ENCODE peak calls at places on chromosomes 11 and 22, in six cellular contexts. I is astrocyte, W is body of pancreas, X is SJSA1, J is adipocyte, N is thoracic aorta. S is an unnamed sample. For H3K9me3 and H3K4me1, the result is how much of the 10 kb centered on the place peaks cover.

GRCh38 chr11:98003606-98004371 is 1017.0 kb upstream of the CNTN5 start:
- DNase-seq in I (no peak), W (no peak), X (no peak), J (no peak), N (no peak), S (no peak)

GRCh38 chr11:129146196-129146595 is 45.9 kb downstream of the ARHGAP32 start:
- DNase-seq in I (no peak), W (no peak), X (no peak), J (peak), N (no peak), S (no peak)

GRCh38 chr11:36577859-36578258 is 10.1 kb downstream of the RAG1 start:
- DNase-seq in I (peak), W (no peak), X (no peak), J (peak), N (no peak), S (no peak)

GRCh38 chr11:1705121-1706052 is 8.4 kb downstream of the KRTAP5-6 start:
- DNase-seq in I (peak), W (no peak), X (no peak), J (no peak), N (no peak), S (no peak)

GRCh38 chr11:129321076-129321475 is 54.6 kb upstream of the BARX2 start:
- DNase-seq in I (no peak), W (no peak), X (no peak), J (no peak), N (no peak), S (no peak)

GRCh38 chr22:50250555-50251471 is at the start of gene HDAC10:
- DNase-seq in I (peak), W (peak), X (peak), J (peak), N (no peak), S (peak)

GRCh38 chr22:45502215-45503070 is at the start of gene FBLN1:
- DNase-seq in I (no peak), W (no peak), X (no peak), J (peak), N (no peak), S (peak)

GRCh38 chr11:7160814-7161489 is 72.2 kb downstream of the RBMXL2 start:
- DNase-seq in I (no peak), W (no peak), X (no peak), J (no peak), N (no peak), S (no peak)

GRCh38 chr11:58658553-58659080 is 36.2 kb downstream of the CNTF start:
- DNase-seq in I (no peak), W (no peak), X (no peak), J (no peak), N (no peak), S (no peak)

GRCh38 chr11:80165763-80166162 is 724.9 kb upstream of the TENM4 start:
- DNase-seq in I (peak), W (no peak), X (no peak), J (no peak), N (no peak), S (no peak)

GRCh38 chr22:47337161-47337621 is 574.7 kb downstream of the TBC1D22A start:
- DNase-seq in I (peak), W (peak), X (peak), J (peak), N (no peak), S (no peak)

GRCh38 chr11:8621147-8621546 is 27.1 kb upstream of the STK33 start:
- DNase-seq in I (no peak), W (no peak), X (no peak), J (no peak), N (no peak), S (no peak)

GRCh38 chr22:29755889-29756288 is 10.9 kb downstream of the ZMAT5 start:
- DNase-seq in I (no peak), W (no peak), X (no peak), J (no peak), N (no peak), S (no peak)

GRCh38 chr11:62398011-62398994 is 20.5 kb upstream of the SCGB1A1 start:
- DNase-seq in I (peak), W (peak), X (no peak), J (peak), N (no peak), S (peak)

GRCh38 chr11:8209208-8209807 is 40.5 kb upstream of the RIC3 start:
- DNase-seq in I (no peak), W (peak), X (no peak), J (no peak), N (no peak), S (no peak)

GRCh38 chr22:23763579-23764331 is 965 bp downstream of the C22orf15 start:
- DNase-seq in I (no peak), W (no peak), X (no peak), J (no peak), N (no peak), S (peak)

GRCh38 chr11:33588056-33588455 is 112.6 kb downstream of the C11orf91 start:
- DNase-seq in I (no peak), W (no peak), X (no peak), J (peak), N (no peak), S (no peak)

GRCh38 chr11:110125632-110126031 is 32.4 kb downstream of the ZC3H12C start:
- DNase-seq in I (peak), W (no peak), X (no peak), J (peak), N (no peak), S (no peak)

GRCh38 chr11:44363116-44363515 is 53.2 kb upstream of the ALX4 start:
- DNase-seq in I (no peak), W (no peak), X (no peak), J (no peak), N (no peak), S (no peak)

GRCh38 chr11:122115520-122116343 is at the start of gene BLID:
- DNase-seq in I (no peak), W (peak), X (no peak), J (peak), N (no peak), S (peak)

GRCh38 chr22:49181942-49182341 is 645.7 kb downstream of the BRD1 start:
- DNase-seq in I (no peak), W (no peak), X (no peak), J (no peak), N (no peak), S (no peak)
- H3K9me3 ChIP-seq in I (under half), W (under half), X (under half), J (under half), N (under half), S (under half)

GRCh38 chr11:25252854-25253253 is 756.0 kb downstream of the LUZP2 start:
- DNase-seq in I (no peak), W (no peak), X (no peak), J (no peak), N (no peak), S (no peak)
- H3K4me1 ChIP-seq in I (under half), W (under half), X (under half), J (under half), N (under half), S (under half)

DNA sequence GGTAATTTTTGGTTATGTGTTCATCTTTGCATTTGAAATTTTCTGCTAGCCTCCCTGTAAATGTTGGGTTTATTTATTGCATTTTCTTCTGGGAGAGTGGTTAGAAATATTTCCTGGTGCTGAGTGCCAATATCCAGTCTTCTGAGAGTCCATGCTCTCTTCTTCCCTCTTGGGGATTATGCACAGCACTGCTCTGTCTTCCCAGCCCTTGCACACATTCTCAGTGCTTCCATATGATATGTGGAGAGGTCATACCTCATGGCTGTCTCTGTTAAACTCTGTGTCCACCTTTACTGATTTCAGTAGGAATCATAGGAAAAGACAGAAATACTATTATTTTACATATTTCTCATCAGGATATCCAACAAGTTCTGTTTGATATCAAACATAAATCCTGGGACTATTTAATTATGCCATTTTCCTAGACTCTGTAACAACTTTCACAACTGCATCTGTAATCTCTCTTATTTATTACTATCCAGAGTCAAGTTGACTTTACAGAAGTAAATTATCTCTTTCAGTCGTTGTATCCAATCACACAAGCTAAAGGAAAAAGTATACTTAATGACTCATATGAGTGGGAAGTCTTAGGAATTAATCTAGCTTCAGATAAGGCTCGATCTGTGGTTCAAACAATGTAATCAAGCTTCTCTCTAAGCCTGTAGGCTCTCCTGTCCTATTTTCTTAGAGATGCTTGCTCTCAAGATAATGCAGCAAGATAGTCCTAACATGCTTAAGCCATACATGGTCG is 2.7 kb upstream of the NXPE1 start:
- DNase-seq in I (peak), W (no peak), X (no peak), J (peak), N (no peak), S (no peak)
- H3K4me3 ChIP-seq in I (no peak), W (no peak), X (no peak), J (no peak), N (no peak), S (no peak)

GRCh38 chr11:131838016-131838415 is 467.6 kb downstream of the NTM start:
- DNase-seq in I (no peak), W (no peak), X (no peak), J (no peak), N (no peak), S (no peak)

GRCh38 chr11:131837562-131837961 is 467.1 kb downstream of the NTM start:
- DNase-seq in I (no peak), W (no peak), X (no peak), J (no peak), N (no peak), S (no peak)

GRCh38 chr11:131841028-131841427 is 470.6 kb downstream of the NTM start:
- DNase-seq in I (no peak), W (no peak), X (no peak), J (peak), N (no peak), S (no peak)

GRCh38 chr11:131840542-131840941 is 470.1 kb downstream of the NTM start:
- DNase-seq in I (no peak), W (no peak), X (no peak), J (no peak), N (no peak), S (no peak)

GRCh38 chr11:131839326-131839725 is 468.9 kb downstream of the NTM start:
- DNase-seq in I (no peak), W (no peak), X (no peak), J (no peak), N (no peak), S (no peak)
- H3K9me3 ChIP-seq in I (under half), W (under half), X (under half), J (under half), N (under half), S (under half)

GRCh38 chr11:24575392-24575791 is 78.5 kb downstream of the LUZP2 start:
- DNase-seq in I (peak), W (no peak), X (no peak), J (peak), N (no peak), S (no peak)

DNA sequence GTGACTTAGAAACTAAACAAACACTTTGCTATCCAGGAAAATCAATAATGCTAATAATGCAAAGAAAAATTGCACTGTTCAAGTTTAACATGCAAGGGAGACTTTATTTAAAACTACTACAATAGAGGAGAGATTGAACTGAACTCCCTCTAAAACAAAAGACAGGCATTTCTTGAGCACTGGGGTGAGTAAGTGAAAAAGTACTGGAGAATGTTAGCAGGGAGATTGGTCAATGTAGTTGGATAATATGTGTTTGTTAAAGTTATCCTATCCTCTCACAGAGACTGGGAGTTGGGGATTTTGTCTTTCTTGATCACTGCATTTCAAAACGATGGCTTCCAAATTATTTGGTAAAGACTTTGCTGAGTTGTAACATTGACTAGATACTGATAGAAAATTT is 77.6 kb downstream of the LUZP2 start:
- DNase-seq in I (peak), W (no peak), X (no peak), J (peak), N (no peak), S (no peak)
- H3K4me1 ChIP-seq in I (under half), W (under half), X (under half), J (under half), N (under half), S (under half)

GRCh38 chr11:19398772-19399542 is 158.2 kb upstream of the E2F8 start:
- DNase-seq in I (peak), W (peak), X (no peak), J (peak), N (no peak), S (no peak)
- H3K4me3 ChIP-seq in I (no peak), W (no peak), X (no peak), J (peak), N (no peak), S (no peak)

S was measured in BE2C.